ENCODE peak calls at places on chromosomes 3 and 15, in five cellular contexts. Q, Y, M, S and H are unnamed samples.

GRCh38 chr3:34703058-34703457 is 904.6 kb downstream of the PDCD6IP start:
- DNase-seq in Q (no peak), Y (no peak), M (no peak), S (no peak), H (no peak)

GRCh38 chr3:135136361-135137100 is 341.5 kb downstream of the EPHB1 start:
- DNase-seq in Q (no peak), Y (no peak), M (no peak), S (peak; percentile 25), H (no peak)

GRCh38 chr3:65114041-65114440 is 426.2 kb upstream of the ADAMTS9 start:
- DNase-seq in Q (no peak), Y (no peak), M (no peak), S (no peak), H (no peak)

GRCh38 chr15:85871545-85871944 is 76.8 kb upstream of the KLHL25 start:
- DNase-seq in Q (no peak), Y (no peak), M (no peak), S (no peak), H (no peak)

GRCh38 chr3:55891106-55891505 is 404.0 kb upstream of the WNT5A start:
- DNase-seq in Q (no peak), Y (no peak), M (no peak), S (no peak), H (no peak)

GRCh38 chr3:134423153-134423552 is 48.9 kb upstream of the AMOTL2 start:
- DNase-seq in Q (no peak), Y (peak; percentile 69), M (no peak), S (peak; percentile 25), H (peak; percentile 23)

GRCh38 chr3:84961492-84962255 is 2.9 kb downstream of the CADM2 start:
- DNase-seq in Q (no peak), Y (no peak), M (no peak), S (peak; percentile 9), H (no peak)

GRCh38 chr15:49273734-49274318 is 103.8 kb downstream of the GALK2 start:
- DNase-seq in Q (no peak), Y (no peak), M (no peak), S (peak; percentile 55), H (no peak)

GRCh38 chr3:10248984-10249748 is 907 bp downstream of the TATDN2 start:
- DNase-seq in Q (peak; percentile 54), Y (peak; percentile 4), M (no peak), S (peak; percentile 48), H (no peak)

GRCh38 chr15:40743921-40744809 is 10.9 kb downstream of the RMDN3 start:
- DNase-seq in Q (no peak), Y (peak; percentile 82), M (no peak), S (no peak), H (peak; percentile 80)

GRCh38 chr3:78666458-78666800 is 1101.4 kb downstream of the ROBO1 start:
- DNase-seq in Q (no peak), Y (peak; percentile 27), M (no peak), S (no peak), H (peak; percentile 16)

GRCh38 chr3:170780955-170781354 is 89.0 kb downstream of the RPL22L1 start:
- DNase-seq in Q (no peak), Y (peak; percentile 18), M (no peak), S (no peak), H (peak; percentile 29)

GRCh38 chr15:100873029-100873677 is 6.5 kb upstream of the ALDH1A3 start:
- DNase-seq in Q (no peak), Y (peak; percentile 92), M (no peak), S (peak; percentile 76), H (peak; percentile 94)

GRCh38 chr15:93362821-93363220 is 273.8 kb upstream of the RGMA start:
- DNase-seq in Q (peak; percentile 41), Y (no peak), M (no peak), S (no peak), H (no peak)

GRCh38 chr3:1139071-1139470 is 46.2 kb downstream of the CNTN6 start:
- DNase-seq in Q (no peak), Y (peak; percentile 1), M (no peak), S (no peak), H (no peak)

GRCh38 chr3:16673530-16673929 is 68.3 kb upstream of the DAZL start:
- DNase-seq in Q (no peak), Y (no peak), M (no peak), S (no peak), H (peak; percentile 3)

GRCh38 chr3:45964139-45964538 is 20.9 kb downstream of the CXCR6 start:
- DNase-seq in Q (no peak), Y (no peak), M (no peak), S (no peak), H (no peak)

GRCh38 chr3:141913150-141913811 is 36.8 kb downstream of the ATP1B3 start:
- DNase-seq in Q (no peak), Y (peak; percentile 80), M (no peak), S (peak; percentile 58), H (peak; percentile 84)

GRCh38 chr3:105744202-105744601 is 124.6 kb downstream of the CBLB start:
- DNase-seq in Q (no peak), Y (no peak), M (no peak), S (no peak), H (no peak)

GRCh38 chr3:156371683-156372082 is 183.2 kb downstream of the SSR3 start:
- DNase-seq in Q (no peak), Y (no peak), M (no peak), S (no peak), H (no peak)
- H3K4me3 ChIP-seq in Q (no peak overlapping the region), Y (no peak overlapping the region), M (no peak overlapping the region), S (no peak overlapping the region), H (no peak overlapping the region)

DNA sequence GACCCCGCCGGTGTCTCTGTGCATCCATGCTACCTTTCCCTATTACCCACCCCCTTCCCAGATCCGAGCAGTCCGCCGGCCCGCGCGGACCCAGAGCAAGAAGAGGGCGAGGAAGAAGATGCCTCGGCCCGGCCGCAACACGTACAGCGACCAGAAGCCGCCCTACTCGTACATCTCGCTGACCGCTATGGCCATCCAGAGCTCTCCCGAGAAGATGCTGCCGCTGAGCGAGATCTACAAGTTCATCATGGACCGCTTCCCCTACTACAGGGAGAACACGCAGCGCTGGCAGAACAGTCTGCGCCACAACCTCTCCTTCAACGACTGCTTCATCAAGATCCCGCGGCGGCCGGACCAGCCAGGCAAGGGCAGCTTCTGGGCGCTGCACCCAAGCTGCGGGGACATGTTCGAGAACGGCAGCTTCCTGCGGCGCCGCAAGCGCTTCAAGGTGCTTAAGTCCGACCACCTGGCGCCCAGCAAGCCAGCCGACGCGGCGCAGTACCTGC is 788 bp downstream of the FOXB1 start:
- DNase-seq in Q (no peak), Y (peak; percentile 27), M (no peak), S (peak; percentile 36), H (peak; percentile 23)
- H3K4me3 ChIP-seq in Q (no peak overlapping the region), Y (no peak overlapping the region), M (peak overlapping the region; percentile 64), S (no peak overlapping the region), H (no peak overlapping the region)

DNA sequence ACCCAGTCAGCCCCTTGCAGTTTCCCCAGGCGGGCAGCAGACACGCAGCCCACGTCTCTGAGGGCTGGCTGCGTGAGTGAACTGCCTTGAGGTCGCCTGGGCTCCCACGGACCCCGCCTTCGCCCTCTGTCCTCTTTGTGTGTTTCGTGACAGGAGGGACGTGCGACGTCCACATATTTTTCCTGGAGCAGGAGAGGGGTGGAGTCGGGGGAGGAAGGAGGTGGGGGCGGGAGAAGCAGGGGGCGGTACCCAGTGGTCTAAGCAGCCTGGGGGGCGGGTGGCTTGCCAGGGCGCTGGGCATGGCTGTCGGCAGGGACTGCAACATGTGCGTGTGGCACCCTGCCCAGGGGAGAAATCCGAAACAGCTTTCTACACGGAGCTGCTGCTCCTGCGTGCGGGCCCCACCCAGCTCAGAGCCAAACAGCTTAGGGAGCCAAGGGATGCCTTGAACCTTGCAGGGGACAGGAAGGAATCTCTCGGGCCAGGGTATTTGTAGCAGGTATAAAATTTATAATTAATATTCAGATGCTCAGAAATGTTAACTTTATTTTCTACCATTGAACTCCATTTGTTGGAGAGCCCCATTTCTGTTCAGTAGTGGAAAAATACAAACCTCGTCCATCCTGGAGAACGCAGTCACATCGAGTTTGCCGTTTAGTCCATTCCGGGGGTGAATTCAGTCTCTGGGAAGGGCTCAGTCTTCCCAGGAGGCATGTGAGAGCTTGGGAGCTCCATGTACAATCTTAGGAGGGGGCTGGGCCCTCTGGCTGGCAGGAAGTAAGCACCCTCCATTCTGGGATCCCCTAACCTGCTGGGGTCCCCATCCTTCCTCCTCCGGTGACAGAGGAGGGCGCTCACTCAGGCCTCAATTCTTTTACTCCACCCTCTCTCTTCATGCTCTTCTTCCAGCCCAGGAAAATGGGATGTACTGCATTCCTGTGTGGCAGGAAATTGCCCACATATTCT is 79.1 kb upstream of the MEF2A start:
- DNase-seq in Q (peak; percentile 79), Y (peak; percentile 86), M (peak; percentile 89), S (peak; percentile 92), H (peak; percentile 74)
- H3K4me3 ChIP-seq in Q (peak overlapping the region; percentile 34), Y (peak overlapping the region; percentile 34), M (peak overlapping the region; percentile 59), S (no peak overlapping the region), H (peak overlapping the region; percentile 35)

DNA sequence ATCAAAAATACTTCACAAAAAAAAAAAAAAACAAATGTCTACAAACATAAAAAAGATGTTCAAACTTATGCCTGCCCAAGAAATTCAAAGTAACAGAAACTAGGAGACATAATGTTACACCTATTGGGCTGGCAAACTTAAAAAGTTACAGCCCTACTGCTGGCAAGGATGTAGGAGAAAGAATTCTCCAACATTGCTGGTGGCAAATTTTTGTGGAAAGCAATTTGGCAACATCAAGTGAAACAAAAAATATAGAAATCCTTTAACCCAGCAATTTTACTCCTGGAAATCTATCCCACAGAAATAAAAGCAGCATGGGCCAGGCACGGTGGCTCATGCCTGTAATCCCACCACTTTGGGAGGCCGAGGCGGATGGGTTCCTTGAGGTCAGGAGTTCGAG is 73.2 kb downstream of the STAG1 start:
- DNase-seq in Q (no peak), Y (no peak), M (no peak), S (no peak), H (no peak)
- H3K4me3 ChIP-seq in Q (no peak overlapping the region), Y (no peak overlapping the region), M (no peak overlapping the region), S (no peak overlapping the region), H (no peak overlapping the region)

DNA sequence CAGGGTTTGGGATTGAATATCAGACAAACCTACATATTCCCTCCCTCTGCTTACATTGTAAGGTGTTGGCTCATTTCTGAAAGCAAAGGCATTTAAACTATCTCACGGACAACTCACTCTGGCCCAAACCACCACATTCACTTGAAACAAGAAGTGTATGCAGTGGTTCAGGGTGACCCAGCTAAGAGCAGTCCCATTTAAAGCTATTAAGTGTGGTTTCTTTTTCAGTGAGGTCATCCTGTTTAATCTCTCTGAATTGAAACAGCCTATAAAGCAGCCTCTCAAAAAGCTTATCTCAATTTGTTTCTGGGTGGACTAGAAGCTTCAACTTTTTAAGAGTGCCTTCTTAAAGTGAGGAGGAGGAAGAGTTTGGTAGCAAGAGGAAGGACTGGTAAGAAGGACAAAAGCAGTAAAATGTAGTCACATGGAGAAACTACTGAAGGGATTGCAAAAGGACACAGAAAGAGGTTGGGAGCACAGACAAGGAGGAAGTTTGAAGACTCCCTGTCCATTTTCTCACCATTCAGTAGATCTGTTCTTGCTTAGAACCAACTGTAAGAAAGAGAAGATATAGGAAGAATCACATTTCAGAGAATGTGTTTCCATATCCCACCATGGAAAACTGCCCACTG is 151.6 kb downstream of the TMCO5A start:
- DNase-seq in Q (no peak), Y (no peak), M (no peak), S (no peak), H (peak; percentile 25)
- H3K4me3 ChIP-seq in Q (no peak overlapping the region), Y (no peak overlapping the region), M (no peak overlapping the region), S (no peak overlapping the region), H (no peak overlapping the region)